ENCODE peak calls at places on chromosomes 16 and 17, in eight cellular contexts. P, V, U, B, E, A, F and M are unnamed samples.

GRCh38 chr16:8044796-8045195 is 545.5 kb downstream of the TMEM114 start:
- DNase-seq in P (no peak), A (no peak), U (no peak), F (no peak), E (no peak), B (no peak), V (no peak), M (no peak)

GRCh38 chr16:68972008-68972407 is 128.7 kb downstream of the TANGO6 start:
- DNase-seq in E (no peak), B (no peak), V (no peak), P (no peak), F (no peak), A (no peak), U (no peak), M (no peak)

GRCh38 chr16:19967561-19967960 is 82.9 kb upstream of the GPRC5B start:
- DNase-seq in E (no peak), U (no peak), F (no peak), B (no peak), P (no peak), V (no peak), A (no peak), M (no peak)

GRCh38 chr16:88014201-88014781 is 63.1 kb downstream of the BANP start:
- DNase-seq in U (no peak), B (peak), F (peak), P (no peak), V (no peak), A (no peak), E (no peak), M (no peak)

GRCh38 chr16:12255473-12255872 is 278.9 kb downstream of the SNX29 start:
- DNase-seq in B (no peak), E (no peak), U (no peak), A (no peak), F (no peak), P (no peak), V (no peak), M (no peak)

GRCh38 chr16:87740441-87740840 is 25.3 kb downstream of the KLHDC4 start:
- DNase-seq in U (no peak), B (no peak), A (no peak), P (no peak), E (no peak), V (no peak), F (peak), M (no peak)

GRCh38 chr17:77886387-77886728 is 72.1 kb upstream of the TNRC6C start:
- DNase-seq in E (peak), V (no peak), A (no peak), B (no peak), P (peak), U (no peak), F (no peak), M (no peak)

GRCh38 chr17:43983515-43984411 is 20.7 kb upstream of the NAGS start:
- DNase-seq in P (no peak), U (no peak), V (no peak), A (no peak), B (no peak), F (no peak), E (no peak), M (peak)

GRCh38 chr16:75116081-75116910 is at the start of gene LDHD:
- DNase-seq in P (peak), V (peak), B (peak), A (no peak), U (peak), F (peak), E (peak), M (no peak)

DNA sequence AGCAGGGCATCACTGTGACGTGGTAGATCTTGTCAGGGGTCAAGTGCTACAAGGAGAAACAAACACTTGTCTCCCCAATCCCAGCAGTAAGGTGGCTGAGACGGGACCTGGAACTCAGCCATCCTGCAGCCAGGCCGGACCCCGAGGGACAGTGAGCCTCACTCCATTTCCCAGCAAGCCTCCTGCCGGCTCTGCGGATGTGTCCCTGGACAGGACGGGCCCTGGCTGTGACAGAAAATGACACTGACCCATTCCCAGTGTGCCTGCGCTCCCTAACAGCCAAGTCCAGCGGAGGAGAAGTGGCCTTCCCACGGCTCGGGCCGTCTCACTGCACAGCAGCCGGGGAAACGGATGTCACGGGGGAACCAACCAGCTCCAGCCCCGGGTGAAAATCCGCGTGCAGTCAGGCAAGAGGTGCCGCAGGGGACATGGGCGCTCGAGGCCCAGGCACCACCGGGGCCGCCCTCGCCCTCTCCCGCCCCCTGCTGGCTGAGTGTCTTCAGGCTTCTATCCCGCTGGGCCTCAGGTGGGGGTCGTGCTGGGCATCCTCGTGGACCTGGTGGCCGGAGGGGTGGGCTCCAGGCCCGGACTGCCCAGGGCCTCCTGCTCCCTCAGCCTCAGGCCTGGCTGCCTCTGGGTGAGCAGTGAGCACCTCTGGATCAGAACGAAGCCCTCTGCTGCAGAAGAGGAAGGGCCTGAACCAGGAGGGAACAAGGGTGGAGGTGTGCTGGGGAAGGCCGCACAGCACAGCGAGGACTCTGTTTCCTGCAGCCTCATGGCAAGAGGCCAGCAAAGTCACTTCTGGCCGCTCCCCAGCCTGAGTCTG is 6.7 kb downstream of the HAGHL start:
- DNase-seq in B (no peak), V (no peak), F (no peak), P (no peak), E (no peak), U (no peak), A (no peak), M (peak)
- TF ChIP-seq CTCF in B (peak), V (no peak), F (peak), P (no peak), E (peak), U (no peak), A (peak), M (peak)

DNA sequence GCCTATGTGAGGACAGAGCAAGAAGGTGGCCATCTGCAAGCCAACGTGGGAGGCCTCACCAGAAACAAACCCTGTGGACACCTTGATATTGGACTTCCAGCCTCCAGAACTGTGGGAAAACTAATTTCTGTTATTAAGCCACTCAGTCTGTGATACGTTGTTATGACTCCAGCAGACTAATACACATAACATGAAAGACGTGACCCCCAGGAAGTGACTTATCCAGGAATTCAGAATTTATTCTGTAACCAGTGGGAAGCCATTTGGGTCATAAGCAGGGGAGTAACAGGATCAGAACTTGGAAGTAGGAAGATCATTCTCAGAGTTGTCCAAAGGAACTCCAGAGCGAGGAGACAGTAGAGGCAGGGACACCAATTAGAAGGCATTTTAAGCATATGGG is 12.5 kb upstream of the GINS3 start:
- DNase-seq in B (no peak), E (no peak), A (no peak), P (no peak), F (no peak), V (no peak), U (no peak), M (no peak)
- TF ChIP-seq CTCF in B (no peak), E (no peak), A (no peak), P (no peak), F (no peak), V (no peak), U (no peak), M (no peak)

DNA sequence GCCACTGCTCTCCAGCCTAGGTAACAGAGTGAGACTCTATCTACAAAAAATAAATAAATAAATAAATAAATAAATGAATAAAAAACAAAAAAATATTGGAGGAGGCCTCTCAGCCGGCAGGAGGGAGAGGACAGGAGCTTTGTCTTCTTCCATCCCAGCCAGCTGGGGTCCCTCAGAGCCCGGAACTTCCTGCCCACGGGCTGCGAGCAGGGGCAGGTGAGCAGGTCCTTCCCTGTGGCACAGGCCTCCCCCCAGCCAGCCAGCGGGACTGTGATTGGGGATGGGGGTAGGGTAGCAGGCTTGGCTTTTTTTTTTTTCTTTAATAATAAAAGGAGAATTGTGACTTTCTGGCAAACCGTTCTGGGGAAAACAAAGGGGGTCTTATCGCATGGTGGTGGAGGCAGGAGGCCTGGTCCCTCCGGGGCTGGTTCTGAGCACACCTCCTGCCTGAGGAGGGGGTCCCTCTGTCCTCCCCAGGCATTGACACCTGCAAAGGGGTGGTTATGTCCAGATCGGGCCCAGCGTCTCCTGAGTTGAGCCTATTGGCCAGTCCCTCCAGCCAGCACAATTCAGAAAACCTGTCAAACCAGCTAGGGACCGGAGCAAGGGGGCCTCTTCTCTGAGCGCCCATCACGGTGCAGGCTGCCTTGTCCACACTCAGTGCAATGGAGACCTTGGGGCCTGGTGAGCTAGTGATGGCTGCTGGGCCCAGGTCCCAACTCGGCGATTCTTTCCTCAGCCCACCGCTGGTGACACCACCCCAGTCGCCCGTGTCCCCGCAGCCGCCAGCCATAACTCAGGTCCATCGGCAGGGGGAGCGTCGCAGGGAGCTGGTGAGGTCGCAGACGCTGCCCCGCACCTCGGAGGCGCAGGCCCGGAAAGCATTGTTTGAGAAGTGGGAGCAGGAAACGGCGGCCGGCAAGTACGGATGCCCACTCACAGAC is 10.3 kb downstream of the SMTNL2 start:
- DNase-seq in V (no peak), U (no peak), B (no peak), A (no peak), F (no peak), E (no peak), P (no peak), M (peak)
- TF ChIP-seq CTCF in V (peak), U (no peak), B (no peak), A (peak), F (no peak), E (no peak), P (no peak), M (peak)

GRCh38 chr17:39261286-39261685 is 35.5 kb upstream of the STAC2 start:
- DNase-seq in A (no peak), F (no peak), B (no peak), V (no peak), E (no peak), U (no peak), P (no peak), M (no peak)
- TF ChIP-seq CTCF in A (peak), F (peak), B (peak), V (no peak), E (no peak), U (no peak), P (no peak), M (peak)

GRCh38 chr17:28554565-28554964 is 2.1 kb upstream of the UNC119 start:
- DNase-seq in F (no peak), A (no peak), V (no peak), P (no peak), B (no peak), U (no peak), E (no peak), M (no peak)
- TF ChIP-seq CTCF in F (no peak), A (no peak), V (no peak), P (no peak), B (no peak), U (no peak), E (peak), M (no peak)